ENCODE peak calls at places on chromosomes 11 and 22, in seven cellular contexts. D is lower lobe of right lung, M is AG09309, T is foreskin fibroblast, Y is neural progenitor cell, O is pancreas, J is fibroblast of lung. P is an unnamed sample.

GRCh38 chr11:134065381-134065780 is 3.5 kb upstream of the JAM3 start:
- DNase-seq in M (no peak), J (no peak), O (no peak), Y (no peak), D (no peak), T (no peak), P (no peak)

GRCh38 chr11:34824425-34824824 is 91.8 kb downstream of the APIP start:
- DNase-seq in M (no peak), O (no peak), T (no peak), D (no peak), J (no peak), Y (no peak), P (no peak)

GRCh38 chr11:33197915-33198727 is 36.8 kb upstream of the CSTF3 start:
- DNase-seq in Y (no peak), O (no peak), D (peak), J (peak), T (no peak), M (no peak), P (no peak)

GRCh38 chr11:126348806-126349582 is 6.5 kb upstream of the ST3GAL4 start:
- DNase-seq in J (peak), M (no peak), O (no peak), T (no peak), Y (no peak), D (no peak), P (no peak)

GRCh38 chr11:81644239-81644840 is 1089.3 kb downstream of the FAM181B start:
- DNase-seq in D (no peak), T (no peak), J (peak), Y (peak), O (no peak), M (peak), P (peak)

GRCh38 chr11:5303643-5304042 is 1.9 kb upstream of the OR51B4 start:
- DNase-seq in O (no peak), T (no peak), J (no peak), Y (no peak), M (no peak), D (no peak), P (no peak)

GRCh38 chr11:19441752-19442553 is 201.2 kb upstream of the E2F8 start:
- DNase-seq in Y (no peak), M (peak), J (peak), D (no peak), T (peak), O (no peak), P (peak)

GRCh38 chr22:43085658-43086606 is 3.3 kb downstream of the TTLL1 start:
- DNase-seq in J (no peak), Y (no peak), D (no peak), M (no peak), O (no peak), T (no peak), P (no peak)

GRCh38 chr11:102427068-102427467 is 25.5 kb downstream of the TMEM123 start:
- DNase-seq in M (no peak), T (no peak), J (no peak), D (no peak), O (no peak), Y (no peak), P (no peak)

GRCh38 chr11:64852804-64853520 is 8.5 kb upstream of the CDC42BPG start:
- DNase-seq in T (no peak), D (no peak), J (no peak), Y (no peak), O (peak), M (no peak), P (no peak)

GRCh38 chr11:120759046-120759445 is 247.5 kb downstream of the GRIK4 start:
- DNase-seq in D (no peak), T (no peak), M (no peak), O (no peak), J (no peak), Y (peak), P (no peak)

GRCh38 chr11:92628401-92629292 is 340.8 kb upstream of the MTNR1B start:
- DNase-seq in Y (no peak), D (no peak), T (no peak), M (no peak), J (peak), O (no peak), P (no peak)

GRCh38 chr22:19704355-19705015 is 9.8 kb upstream of the SEPTIN5 start:
- DNase-seq in T (no peak), O (no peak), Y (no peak), J (no peak), D (no peak), M (no peak), P (no peak)

GRCh38 chr11:82980292-82980691 is 78.8 kb downstream of the DDIAS start:
- DNase-seq in O (no peak), M (peak), D (no peak), Y (no peak), J (peak), T (peak), P (peak)

GRCh38 chr22:29470159-29470855 is 9.7 kb upstream of the NEFH start:
- DNase-seq in O (peak), Y (peak), M (no peak), D (peak), T (no peak), J (peak), P (no peak)

GRCh38 chr22:46043339-46043738 is 66.4 kb upstream of the WNT7B start:
- DNase-seq in D (peak), J (no peak), M (no peak), T (no peak), Y (no peak), O (no peak), P (no peak)

GRCh38 chr11:118619444-118620205 is 12.2 kb downstream of the PHLDB1 start:
- DNase-seq in T (peak), J (peak), D (peak), M (peak), O (no peak), Y (no peak), P (peak)

GRCh38 chr11:116240661-116241060 is 532.1 kb downstream of the BUD13 start:
- DNase-seq in D (no peak), T (no peak), M (no peak), Y (no peak), O (no peak), J (peak), P (no peak)

GRCh38 chr22:49797706-49798105 is 30.0 kb downstream of the BRD1 start:
- DNase-seq in M (no peak), J (no peak), D (no peak), Y (no peak), O (peak), T (no peak), P (no peak)

GRCh38 chr22:49382451-49382735 is 445.3 kb downstream of the BRD1 start:
- DNase-seq in T (no peak), O (no peak), Y (no peak), D (peak), M (no peak), J (no peak), P (no peak)

GRCh38 chr11:76249195-76249741 is 43.0 kb upstream of the WNT11 start:
- DNase-seq in T (no peak), M (no peak), O (no peak), J (no peak), D (no peak), Y (no peak), P (no peak)

GRCh38 chr11:76246271-76246933 is 40.1 kb upstream of the WNT11 start:
- DNase-seq in D (peak), M (no peak), J (no peak), Y (no peak), O (peak), T (no peak), P (no peak)

GRCh38 chr11:76250520-76251222 is 44.4 kb upstream of the WNT11 start:
- DNase-seq in M (no peak), T (no peak), J (no peak), D (no peak), O (no peak), Y (no peak), P (no peak)

GRCh38 chr11:76247091-76247490 is 40.8 kb upstream of the WNT11 start:
- DNase-seq in O (no peak), J (no peak), D (no peak), T (no peak), M (no peak), Y (no peak), P (no peak)

DNA sequence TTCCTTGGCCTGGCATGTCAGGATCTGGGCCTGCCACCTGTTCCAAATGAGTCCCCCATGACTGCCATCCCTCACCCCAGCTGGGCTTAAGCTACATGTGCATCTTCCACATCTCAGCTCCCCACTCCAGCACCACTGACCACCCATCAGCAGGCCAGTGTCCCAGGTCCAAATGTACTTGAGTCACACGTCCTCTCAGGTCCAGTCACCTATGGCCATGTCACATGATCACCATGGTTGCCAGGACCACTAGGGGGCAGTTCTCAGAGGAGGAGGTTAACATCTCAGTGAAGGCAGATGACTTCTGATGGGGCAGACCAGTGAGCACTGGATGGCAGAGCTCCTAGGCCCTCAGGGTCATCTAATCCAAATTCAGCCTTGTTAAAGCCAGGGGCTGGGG is 41.9 kb upstream of the WNT11 start:
- DNase-seq in T (no peak), D (no peak), J (no peak), O (no peak), Y (peak), M (no peak), P (no peak)
- TF ChIP-seq CTCF in T (peak), D (no peak), J (peak), O (no peak), Y (peak), M (peak), P (peak)

GRCh38 chr22:24338701-24339451 is 68.2 kb downstream of the SPECC1L start:
- DNase-seq in O (no peak), J (no peak), M (no peak), D (no peak), Y (peak), T (peak), P (peak)
- H3K4me3 ChIP-seq in O (no peak), J (no peak), M (no peak), D (no peak), Y (no peak), T (no peak), P (peak)

DNA sequence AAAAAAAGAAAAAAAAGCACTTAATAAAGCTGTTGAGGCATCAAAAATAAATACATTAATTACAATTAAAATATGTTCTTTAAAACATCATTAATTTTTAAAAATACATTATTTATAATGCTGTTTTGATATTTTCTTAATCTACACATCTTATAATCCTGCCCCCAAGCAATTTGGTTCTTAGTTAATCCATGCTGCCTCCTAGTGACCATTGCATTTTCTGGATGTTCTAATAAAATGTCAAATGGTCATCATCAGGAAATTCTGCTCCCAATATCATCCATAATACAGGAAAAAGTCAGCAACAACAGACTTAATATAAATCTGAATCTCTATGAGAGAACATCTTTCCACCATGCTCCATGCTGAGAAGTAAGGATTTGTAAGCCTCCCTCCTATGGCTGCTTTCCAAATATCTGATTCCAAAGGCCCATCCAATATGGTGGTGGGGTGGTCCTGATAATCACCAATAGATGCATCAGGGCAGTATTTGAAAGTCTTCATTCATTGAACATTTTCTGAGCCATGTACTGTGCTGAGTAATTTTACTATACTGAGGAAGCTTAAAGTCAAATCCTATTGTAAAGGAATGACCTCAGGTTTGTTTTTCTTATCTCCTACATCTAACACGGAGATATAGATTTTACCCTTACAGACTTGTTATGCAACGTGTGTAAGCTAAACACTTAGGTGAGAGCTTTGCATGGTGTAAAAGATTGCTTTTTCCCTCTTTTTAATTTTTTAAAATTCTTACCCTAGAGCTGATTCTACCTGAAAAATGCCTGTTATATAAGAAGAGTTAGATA is 124.7 kb upstream of the BMAL1 start:
- DNase-seq in J (peak), Y (peak), T (no peak), M (no peak), O (no peak), D (no peak), P (no peak)
- TF ChIP-seq CTCF in J (peak), Y (peak), T (peak), M (peak), O (peak), D (peak), P (peak)

GRCh38 chr22:38259370-38259769 is 13.4 kb downstream of the TMEM184B start:
- DNase-seq in Y (no peak), M (no peak), T (no peak), O (no peak), J (no peak), D (no peak), P (no peak)

GRCh38 chr22:38258895-38259294 is 13.9 kb downstream of the TMEM184B start:
- DNase-seq in T (no peak), Y (no peak), J (peak), O (no peak), M (no peak), D (no peak), P (no peak)

GRCh38 chr22:38262051-38262795 is 10.6 kb downstream of the TMEM184B start:
- DNase-seq in T (no peak), D (peak), M (no peak), O (no peak), J (no peak), Y (peak), P (no peak)

GRCh38 chr22:38261478-38261803 is 11.4 kb downstream of the TMEM184B start:
- DNase-seq in M (no peak), J (no peak), Y (peak), O (no peak), T (no peak), D (no peak), P (no peak)

DNA sequence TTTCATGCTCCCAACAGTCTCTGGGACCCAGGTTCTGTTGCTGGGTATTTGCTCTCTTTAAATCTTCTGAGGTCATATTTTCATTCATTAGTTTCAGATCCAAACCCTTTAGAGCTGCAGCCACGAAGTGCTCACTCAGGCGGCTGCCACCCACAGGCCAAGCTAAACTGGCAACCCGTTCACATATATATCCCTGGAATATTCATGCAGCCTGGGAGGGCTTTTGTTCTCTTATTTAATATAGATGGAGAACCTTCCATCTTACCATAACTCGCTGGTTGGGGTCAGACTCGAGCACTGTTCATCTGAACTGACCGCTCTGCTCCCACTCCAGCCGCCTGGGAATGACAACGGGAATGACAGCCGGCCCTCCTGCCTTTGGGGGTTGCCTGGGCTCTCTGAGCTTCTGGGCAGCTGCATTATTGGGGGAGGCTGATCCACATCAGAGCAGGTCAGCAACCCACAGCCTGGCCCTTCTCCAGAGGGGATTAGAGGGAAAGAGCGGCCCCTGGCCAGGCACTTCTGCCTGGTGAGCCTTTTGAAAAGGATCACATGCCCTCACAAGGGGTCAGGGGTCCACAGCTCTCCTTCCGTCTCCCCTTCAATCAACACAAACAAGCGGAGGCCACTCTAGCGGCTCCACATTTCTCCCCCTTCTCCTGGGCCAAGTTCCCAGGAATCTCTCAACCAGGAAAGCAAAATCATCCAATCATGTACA is 11.9 kb downstream of the TMEM184B start:
- DNase-seq in J (peak), M (no peak), O (no peak), T (no peak), D (no peak), Y (peak), P (no peak)
- H3K4me3 ChIP-seq in J (no peak), M (no peak), O (no peak), T (no peak), D (no peak), Y (peak), P (peak)

GRCh38 chr11:103967985-103968384 is 68.5 kb upstream of the DDI1 start:
- DNase-seq in J (no peak), Y (no peak), D (no peak), M (no peak), T (no peak), O (no peak), P (no peak)
- TF ChIP-seq CTCF in J (no peak), Y (no peak), D (no peak), M (no peak), T (no peak), O (no peak), P (no peak)

DNA sequence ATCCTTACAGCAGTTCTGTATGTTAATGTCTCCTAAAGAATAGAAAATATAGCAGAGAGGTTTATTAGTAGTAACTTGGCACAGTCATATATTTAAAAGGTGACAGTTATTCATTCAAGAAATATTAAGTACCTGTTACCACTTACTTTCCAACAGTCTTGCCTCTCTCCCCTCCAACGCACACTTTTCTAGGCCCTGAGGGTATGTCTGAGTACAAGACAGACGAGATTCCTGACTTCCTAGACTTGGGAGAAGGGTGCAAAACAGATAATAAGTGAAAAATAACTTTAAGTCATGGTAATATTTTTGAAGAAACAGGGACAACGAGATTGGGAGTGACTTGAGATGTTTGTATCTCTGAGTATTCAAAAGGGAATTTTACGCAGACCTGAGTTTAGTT is 1.6 kb downstream of the EIF3L start:
- DNase-seq in O (no peak), M (no peak), J (no peak), Y (no peak), D (no peak), T (no peak), P (no peak)
- H3K4me3 ChIP-seq in O (no peak), M (no peak), J (no peak), Y (no peak), D (no peak), T (no peak), P (no peak)

GRCh38 chr11:44120169-44120568 is 24.7 kb downstream of the EXT2 start:
- DNase-seq in T (no peak), D (no peak), J (peak), Y (peak), M (no peak), O (no peak), P (no peak)
- TF ChIP-seq CTCF in T (peak), D (no peak), J (peak), Y (peak), M (peak), O (no peak), P (peak)

DNA sequence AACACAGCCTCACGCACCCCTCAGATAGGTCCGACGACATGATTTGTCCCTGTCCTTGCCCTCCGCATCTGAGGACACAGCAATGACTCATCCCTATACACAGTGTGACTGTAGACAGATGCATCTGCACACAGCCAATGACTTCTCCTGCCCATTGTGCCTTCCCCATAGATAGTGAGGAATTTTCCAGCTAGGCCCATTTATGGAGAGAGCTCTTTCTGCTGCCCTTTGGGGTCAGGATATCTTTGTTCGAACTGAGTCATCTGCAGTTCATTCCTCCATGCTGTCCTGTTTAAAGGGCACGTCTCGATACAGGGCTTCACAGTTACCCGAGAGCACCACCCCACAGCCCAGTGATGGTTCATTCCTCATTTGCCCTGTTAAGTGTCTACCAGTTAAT is 96.7 kb downstream of the LARGE1 start:
- DNase-seq in M (no peak), T (no peak), J (peak), O (no peak), D (no peak), Y (no peak), P (no peak)
- H3K4me3 ChIP-seq in M (no peak), T (no peak), J (no peak), O (no peak), D (no peak), Y (no peak), P (no peak)

DNA sequence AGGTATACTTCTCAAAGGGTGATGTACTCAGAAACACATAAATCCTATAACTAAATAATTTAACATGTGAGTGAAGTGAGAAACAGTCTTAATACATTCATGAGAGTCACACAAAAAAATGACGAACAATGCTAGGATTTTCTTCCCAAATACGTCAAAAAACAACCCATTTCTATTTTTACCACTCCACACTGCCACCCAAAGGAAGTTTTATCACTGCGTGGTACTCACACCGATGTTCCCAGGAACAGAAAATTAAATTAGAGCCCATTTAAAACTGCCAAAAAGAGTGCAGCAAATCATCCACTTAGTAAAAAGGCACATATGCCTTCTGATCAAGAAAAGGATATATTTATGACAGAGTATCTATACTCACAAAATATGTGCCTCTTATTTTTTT is 710.9 kb upstream of the FAT3 start:
- DNase-seq in M (no peak), J (peak), O (no peak), Y (peak), D (no peak), T (no peak), P (no peak)
- TF ChIP-seq CTCF in M (no peak), J (peak), O (peak), Y (peak), D (no peak), T (no peak), P (peak)

GRCh38 chr11:2582436-2582931 is 117.3 kb downstream of the KCNQ1OT1 start:
- DNase-seq in J (no peak), O (peak), T (no peak), D (peak), M (no peak), Y (peak), P (no peak)
- H3K4me3 ChIP-seq in J (no peak), O (no peak), T (no peak), D (no peak), M (no peak), Y (no peak), P (no peak)

P was measured in astrocyte of the cerebellum.